ENCODE peak calls at places on chromosomes 6 and 20, in five cellular contexts. E, W, F, P and K are unnamed samples.

GRCh38 chr6:47335456-47335855 is 25.8 kb upstream of the TNFRSF21 start:
- DNase-seq in E (no peak), W (no peak), F (no peak), P (no peak), K (no peak)

GRCh38 chr6:118186676-118187567 is 279.9 kb downstream of the SLC35F1 start:
- DNase-seq in E (no peak), W (no peak), F (no peak), P (no peak), K (no peak)

GRCh38 chr6:27146706-27147507 is 100.6 kb upstream of the PRSS16 start:
- DNase-seq in E (peak; percentile 87), W (peak; percentile 67), F (peak; percentile 88), P (peak; percentile 95), K (no peak)

GRCh38 chr6:56955171-56956155 is 556 bp downstream of the BEND6 start:
- DNase-seq in E (peak; percentile 79), W (peak; percentile 69), F (peak; percentile 84), P (no peak), K (peak; percentile 35)

GRCh38 chr6:108453601-108454157 is 107.0 kb upstream of the FOXO3 start:
- DNase-seq in E (no peak), W (no peak), F (no peak), P (no peak), K (no peak)

GRCh38 chr20:61315319-61315718 is 63.3 kb downstream of the CDH4 start:
- DNase-seq in E (no peak), W (no peak), F (no peak), P (no peak), K (no peak)

GRCh38 chr6:54992789-54993188 is 146.2 kb downstream of the FAM83B start:
- DNase-seq in E (no peak), W (no peak), F (no peak), P (no peak), K (no peak)

GRCh38 chr6:79949235-79949634 is 1.9 kb upstream of the ELOVL4 start:
- DNase-seq in E (no peak), W (no peak), F (no peak), P (no peak), K (no peak)

GRCh38 chr6:16676376-16676775 is 84.9 kb downstream of the ATXN1 start:
- DNase-seq in E (no peak), W (no peak), F (no peak), P (no peak), K (no peak)

GRCh38 chr6:3403244-3404154 is 53.4 kb downstream of the SLC22A23 start:
- DNase-seq in E (peak; percentile 78), W (no peak), F (no peak), P (no peak), K (no peak)

GRCh38 chr20:44911264-44911921 is 1.5 kb downstream of the PABPC1L start:
- DNase-seq in E (no peak), W (no peak), F (no peak), P (no peak), K (no peak)

GRCh38 chr6:151765444-151765886 is 42.0 kb upstream of the ESR1 start:
- DNase-seq in E (no peak), W (peak; percentile 65), F (no peak), P (no peak), K (peak; percentile 12)

GRCh38 chr6:37005827-37006514 is 516 bp downstream of the FGD2 start:
- DNase-seq in E (no peak), W (no peak), F (no peak), P (no peak), K (no peak)

GRCh38 chr20:54477134-54477533 is 1.7 kb downstream of the DOK5 start:
- DNase-seq in E (no peak), W (no peak), F (no peak), P (no peak), K (no peak)

GRCh38 chr20:36571564-36572504 is 1.6 kb upstream of the TGIF2 start:
- DNase-seq in E (no peak), W (no peak), F (no peak), P (no peak), K (no peak)

GRCh38 chr6:41072836-41073202 is at the start of gene NFYA:
- DNase-seq in E (peak; percentile 100), W (peak; percentile 98), F (no peak), P (no peak), K (peak; percentile 97)

GRCh38 chr20:4821590-4821989 is 99.9 kb downstream of the PRND start:
- DNase-seq in E (no peak), W (no peak), F (no peak), P (no peak), K (no peak)
- H3K4me3 ChIP-seq in E (peak overlapping the region; percentile 50), W (peak overlapping the region; percentile 79), F (peak overlapping the region; percentile 68), P (peak overlapping the region; percentile 89), K (peak overlapping the region; percentile 95)

GRCh38 chr6:71419954-71420692 is 131.5 kb downstream of the OGFRL1 start:
- DNase-seq in E (peak; percentile 61), W (peak; percentile 37), F (peak; percentile 79), P (no peak), K (no peak)
- H3K4me1 ChIP-seq in E (no peaks in the 10 kb centered on the region), W (no peaks in the 10 kb centered on the region), F (peaks cover 22% of the 10 kb centered on the region), P (peaks cover 39% of the 10 kb centered on the region), K (peaks cover 25% of the 10 kb centered on the region)

GRCh38 chr6:29625337-29625930 is 7.5 kb downstream of the GABBR1 start:
- DNase-seq in E (no peak), W (no peak), F (no peak), P (no peak), K (no peak)

GRCh38 chr6:29619578-29619977 is 13.4 kb downstream of the GABBR1 start:
- DNase-seq in E (no peak), W (no peak), F (no peak), P (no peak), K (no peak)

GRCh38 chr6:29624520-29624961 is 8.4 kb downstream of the GABBR1 start:
- DNase-seq in E (no peak), W (no peak), F (no peak), P (no peak), K (no peak)

GRCh38 chr6:29617782-29618557 is 15.0 kb downstream of the GABBR1 start:
- DNase-seq in E (no peak), W (no peak), F (no peak), P (no peak), K (no peak)

DNA sequence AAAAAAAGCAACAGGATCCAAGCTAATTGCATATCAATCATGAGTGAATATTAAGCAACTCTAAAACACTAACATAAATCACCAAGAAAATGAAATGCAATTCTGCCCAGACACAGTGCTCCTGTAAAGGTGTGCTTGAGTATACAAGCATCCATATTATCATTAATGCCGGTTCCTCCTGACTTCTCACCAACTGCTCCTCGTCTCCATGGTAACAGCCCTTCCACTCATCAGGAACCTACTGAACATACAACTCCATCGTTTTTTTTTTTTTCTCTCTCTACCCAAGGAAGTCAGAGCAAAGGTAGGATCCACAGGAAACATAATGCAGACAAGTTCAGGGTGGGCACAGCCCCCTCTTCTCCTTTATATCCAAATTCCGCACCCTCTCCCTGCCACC is 12.4 kb downstream of the GABBR1 start:
- DNase-seq in E (no peak), W (no peak), F (no peak), P (no peak), K (no peak)
- H3K4me3 ChIP-seq in E (no peak overlapping the region), W (no peak overlapping the region), F (no peak overlapping the region), P (no peak overlapping the region), K (no peak overlapping the region)

GRCh38 chr6:137806914-137807682 is 60.0 kb upstream of the TNFAIP3 start:
- DNase-seq in E (no peak), W (no peak), F (no peak), P (no peak), K (no peak)

GRCh38 chr6:137811121-137811911 is 55.7 kb upstream of the TNFAIP3 start:
- DNase-seq in E (peak; percentile 72), W (peak; percentile 78), F (peak; percentile 84), P (no peak), K (peak; percentile 26)

GRCh38 chr6:137810554-137811120 is 56.4 kb upstream of the TNFAIP3 start:
- DNase-seq in E (no peak), W (no peak), F (no peak), P (no peak), K (no peak)

GRCh38 chr6:137808191-137808590 is 58.9 kb upstream of the TNFAIP3 start:
- DNase-seq in E (no peak), W (no peak), F (no peak), P (no peak), K (no peak)

DNA sequence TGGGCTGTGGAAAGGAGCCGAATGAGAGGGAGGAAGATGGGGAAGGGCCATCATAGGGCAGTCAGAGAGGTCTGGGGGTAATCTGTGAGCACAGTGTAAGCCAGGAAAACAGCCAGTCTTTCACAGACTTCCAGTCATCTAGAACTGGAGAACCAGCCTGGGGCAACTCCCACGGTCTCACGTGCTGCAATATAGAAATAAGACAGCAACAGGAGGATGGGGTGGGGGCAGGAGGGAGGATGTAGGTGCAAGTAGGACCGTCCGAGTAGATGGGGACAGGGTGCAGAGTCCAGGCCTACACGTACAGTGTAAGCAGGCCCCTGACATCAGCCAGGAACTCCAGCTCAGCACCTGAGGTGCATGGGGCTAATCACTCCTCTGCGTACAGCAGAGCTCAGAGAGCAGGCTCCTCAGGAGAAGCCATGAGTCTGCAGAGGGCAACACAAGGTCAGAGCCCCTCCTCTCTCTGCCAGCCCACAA is 58.2 kb upstream of the TNFAIP3 start:
- DNase-seq in E (no peak), W (no peak), F (no peak), P (no peak), K (no peak)
- H3K4me1 ChIP-seq in E (peaks cover 7% of the 10 kb centered on the region), W (no peaks in the 10 kb centered on the region), F (peaks cover 50% of the 10 kb centered on the region), P (peaks cover 50% of the 10 kb centered on the region), K (peaks cover 3% of the 10 kb centered on the region)